ENCODE peak calls at places on chromosomes 5 and 9, in seven cellular contexts. One of them, this sample, is unnamed.

GRCh38 chr5:74556631-74557595 is 83.6 kb downstream of the ENC1 start:
- DNase-seq in ovary: no peak
- DNase-seq in mammary epithelial cell: peak
- DNase-seq in mucosa of descending colon: no peak
- DNase-seq in psoas muscle: no peak
- DNase-seq in left lung: no peak
- DNase-seq in BJ: no peak
- DNase-seq in this sample: no peak

GRCh38 chr5:154221371-154221896 is 30.9 kb downstream of the GALNT10 start:
- DNase-seq in ovary: no peak
- DNase-seq in mammary epithelial cell: peak
- DNase-seq in mucosa of descending colon: no peak
- DNase-seq in psoas muscle: no peak
- DNase-seq in left lung: no peak
- DNase-seq in BJ: peak
- DNase-seq in this sample: peak

GRCh38 chr9:83749706-83750105 is 41.9 kb upstream of the UBQLN1 start:
- DNase-seq in ovary: no peak
- DNase-seq in mammary epithelial cell: no peak
- DNase-seq in mucosa of descending colon: no peak
- DNase-seq in psoas muscle: no peak
- DNase-seq in left lung: no peak
- DNase-seq in BJ: no peak
- DNase-seq in this sample: no peak

GRCh38 chr9:121744002-121744686 is 92.7 kb downstream of the DAB2IP start:
- DNase-seq in ovary: peak
- DNase-seq in mammary epithelial cell: peak
- DNase-seq in mucosa of descending colon: peak
- DNase-seq in psoas muscle: peak
- DNase-seq in left lung: no peak
- DNase-seq in BJ: no peak
- DNase-seq in this sample: no peak

GRCh38 chr5:170277953-170278352 is 19.6 kb downstream of the LCP2 start:
- DNase-seq in ovary: no peak
- DNase-seq in mammary epithelial cell: no peak
- DNase-seq in mucosa of descending colon: no peak
- DNase-seq in psoas muscle: no peak
- DNase-seq in left lung: no peak
- DNase-seq in BJ: no peak
- DNase-seq in this sample: no peak

GRCh38 chr5:134267366-134268018 is 41.6 kb upstream of the PPP2CA start:
- DNase-seq in ovary: no peak
- DNase-seq in mammary epithelial cell: no peak
- DNase-seq in mucosa of descending colon: no peak
- DNase-seq in psoas muscle: no peak
- DNase-seq in left lung: no peak
- DNase-seq in BJ: no peak
- DNase-seq in this sample: no peak

GRCh38 chr5:116484645-116485044 is 90.0 kb downstream of the SEMA6A start:
- DNase-seq in ovary: no peak
- DNase-seq in mammary epithelial cell: no peak
- DNase-seq in mucosa of descending colon: no peak
- DNase-seq in psoas muscle: no peak
- DNase-seq in left lung: no peak
- DNase-seq in BJ: no peak
- DNase-seq in this sample: no peak

GRCh38 chr5:72408602-72409001 is 88.4 kb downstream of the PTCD2 start:
- DNase-seq in ovary: no peak
- DNase-seq in mammary epithelial cell: no peak
- DNase-seq in mucosa of descending colon: no peak
- DNase-seq in psoas muscle: no peak
- DNase-seq in left lung: no peak
- DNase-seq in BJ: no peak
- DNase-seq in this sample: no peak

GRCh38 chr5:179732918-179733763 is 519 bp downstream of the MAML1 start:
- DNase-seq in ovary: peak
- DNase-seq in mammary epithelial cell: peak
- DNase-seq in mucosa of descending colon: peak
- DNase-seq in psoas muscle: peak
- DNase-seq in left lung: no peak
- DNase-seq in BJ: no peak
- DNase-seq in this sample: no peak

GRCh38 chr5:109350537-109351270 is 59.1 kb downstream of the PJA2 start:
- DNase-seq in ovary: no peak
- DNase-seq in mammary epithelial cell: no peak
- DNase-seq in mucosa of descending colon: no peak
- DNase-seq in psoas muscle: no peak
- DNase-seq in left lung: no peak
- DNase-seq in BJ: no peak
- DNase-seq in this sample: no peak

GRCh38 chr5:139377226-139377625 is 5.9 kb downstream of the SLC23A1 start:
- DNase-seq in ovary: peak
- DNase-seq in mammary epithelial cell: no peak
- DNase-seq in mucosa of descending colon: peak
- DNase-seq in psoas muscle: no peak
- DNase-seq in left lung: no peak
- DNase-seq in BJ: no peak
- DNase-seq in this sample: no peak

GRCh38 chr5:157718529-157718928 is 12.7 kb upstream of the THG1L start:
- DNase-seq in ovary: no peak
- DNase-seq in mammary epithelial cell: peak
- DNase-seq in mucosa of descending colon: peak
- DNase-seq in psoas muscle: no peak
- DNase-seq in left lung: no peak
- DNase-seq in BJ: peak
- DNase-seq in this sample: peak

GRCh38 chr5:103490340-103490739 is 72.2 kb downstream of the NUDT12 start:
- DNase-seq in ovary: no peak
- DNase-seq in mammary epithelial cell: no peak
- DNase-seq in mucosa of descending colon: no peak
- DNase-seq in psoas muscle: no peak
- DNase-seq in left lung: no peak
- DNase-seq in BJ: no peak
- DNase-seq in this sample: no peak

GRCh38 chr5:103487822-103488493 is 74.6 kb downstream of the NUDT12 start:
- DNase-seq in ovary: no peak
- DNase-seq in mammary epithelial cell: no peak
- DNase-seq in mucosa of descending colon: no peak
- DNase-seq in psoas muscle: no peak
- DNase-seq in left lung: no peak
- DNase-seq in BJ: no peak
- DNase-seq in this sample: no peak

GRCh38 chr5:103489293-103489692 is 73.3 kb downstream of the NUDT12 start:
- DNase-seq in ovary: no peak
- DNase-seq in mammary epithelial cell: no peak
- DNase-seq in mucosa of descending colon: no peak
- DNase-seq in psoas muscle: no peak
- DNase-seq in left lung: no peak
- DNase-seq in BJ: no peak
- DNase-seq in this sample: no peak

GRCh38 chr5:103487253-103487652 is 75.3 kb downstream of the NUDT12 start:
- DNase-seq in ovary: no peak
- DNase-seq in mammary epithelial cell: no peak
- DNase-seq in mucosa of descending colon: no peak
- DNase-seq in psoas muscle: no peak
- DNase-seq in left lung: no peak
- DNase-seq in BJ: peak
- DNase-seq in this sample: no peak
- TF ChIP-seq CTCF in ovary: no peak
- TF ChIP-seq CTCF in mammary epithelial cell: no peak
- TF ChIP-seq CTCF in mucosa of descending colon: no peak
- TF ChIP-seq CTCF in psoas muscle: no peak
- TF ChIP-seq CTCF in left lung: no peak
- TF ChIP-seq CTCF in BJ: peak
- TF ChIP-seq CTCF in this sample: no peak

GRCh38 chr9:136105398-136106135 is 10.5 kb upstream of the NACC2 start:
- DNase-seq in ovary: no peak
- DNase-seq in mammary epithelial cell: no peak
- DNase-seq in mucosa of descending colon: no peak
- DNase-seq in psoas muscle: peak
- DNase-seq in left lung: no peak
- DNase-seq in BJ: no peak
- DNase-seq in this sample: no peak
- H3K4me3 ChIP-seq in ovary: no peak
- H3K4me3 ChIP-seq in mammary epithelial cell: no peak
- H3K4me3 ChIP-seq in mucosa of descending colon: no peak
- H3K4me3 ChIP-seq in psoas muscle: no peak
- H3K4me3 ChIP-seq in left lung: no peak
- H3K4me3 ChIP-seq in BJ: no peak
- H3K4me3 ChIP-seq in this sample: no peak

GRCh38 chr5:53438486-53439472 is 41.6 kb upstream of the FST start:
- DNase-seq in ovary: no peak
- DNase-seq in mammary epithelial cell: peak
- DNase-seq in mucosa of descending colon: no peak
- DNase-seq in psoas muscle: no peak
- DNase-seq in left lung: no peak
- DNase-seq in BJ: peak
- DNase-seq in this sample: no peak
- TF ChIP-seq CTCF in ovary: no peak
- TF ChIP-seq CTCF in mammary epithelial cell: no peak
- TF ChIP-seq CTCF in mucosa of descending colon: no peak
- TF ChIP-seq CTCF in psoas muscle: no peak
- TF ChIP-seq CTCF in left lung: no peak
- TF ChIP-seq CTCF in BJ: no peak
- TF ChIP-seq CTCF in this sample: no peak

GRCh38 chr5:137442660-137443059 is 56.5 kb downstream of the SPOCK1 start:
- DNase-seq in ovary: no peak
- DNase-seq in mammary epithelial cell: no peak
- DNase-seq in mucosa of descending colon: no peak
- DNase-seq in psoas muscle: no peak
- DNase-seq in left lung: no peak
- DNase-seq in BJ: no peak
- DNase-seq in this sample: no peak
- H3K4me3 ChIP-seq in ovary: no peak
- H3K4me3 ChIP-seq in mammary epithelial cell: no peak
- H3K4me3 ChIP-seq in mucosa of descending colon: no peak
- H3K4me3 ChIP-seq in psoas muscle: no peak
- H3K4me3 ChIP-seq in left lung: no peak
- H3K4me3 ChIP-seq in BJ: no peak
- H3K4me3 ChIP-seq in this sample: no peak

DNA sequence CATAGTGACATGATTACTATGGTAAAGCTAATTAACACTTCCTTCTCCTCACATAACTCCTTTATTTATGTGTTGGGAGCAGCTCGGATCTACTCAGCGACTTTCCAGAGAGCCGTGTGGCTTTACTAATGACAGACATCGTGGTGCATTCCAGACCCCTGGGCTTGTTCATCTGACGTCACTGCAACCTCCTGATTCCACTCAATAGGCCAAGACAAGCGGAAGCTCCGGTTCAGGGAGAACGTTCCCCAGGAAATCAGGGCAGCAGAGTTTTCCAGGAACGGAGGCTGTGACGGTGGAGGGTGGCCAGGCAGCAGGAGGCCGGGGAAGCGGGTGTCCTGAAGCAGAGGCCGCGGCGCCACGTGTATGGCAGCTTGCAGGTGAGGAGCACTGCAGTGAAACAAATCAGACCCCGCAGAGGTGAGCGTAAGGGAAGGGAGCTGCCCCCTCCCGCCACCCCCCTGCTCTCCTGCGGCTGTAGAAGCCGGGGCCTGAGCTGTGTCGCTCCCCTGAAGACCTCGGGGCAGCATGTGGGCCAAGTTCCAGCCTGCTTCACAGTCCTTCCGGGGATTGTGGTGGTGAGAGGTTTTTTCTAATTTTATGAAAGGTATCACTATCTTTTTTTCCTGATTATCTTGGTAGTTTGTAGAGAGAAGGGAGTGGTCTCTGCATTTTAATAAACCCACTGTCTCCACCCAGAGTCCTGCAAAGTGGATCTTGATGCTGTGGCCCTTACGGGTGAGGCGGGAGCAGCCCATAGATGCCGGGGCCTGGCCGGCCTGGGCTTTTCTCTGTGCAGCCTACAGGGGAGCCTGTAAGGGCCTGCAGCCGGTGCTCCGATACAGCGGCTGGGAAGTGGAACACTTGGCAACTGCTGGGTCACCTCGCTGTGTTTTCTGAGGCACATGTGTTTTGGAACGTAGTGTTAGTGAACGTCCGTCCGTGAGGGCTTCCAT is 220.4 kb upstream of the IRX4 start:
- DNase-seq in ovary: no peak
- DNase-seq in mammary epithelial cell: no peak
- DNase-seq in mucosa of descending colon: no peak
- DNase-seq in psoas muscle: no peak
- DNase-seq in left lung: no peak
- DNase-seq in BJ: no peak
- DNase-seq in this sample: no peak
- TF ChIP-seq CTCF in ovary: no peak
- TF ChIP-seq CTCF in mammary epithelial cell: no peak
- TF ChIP-seq CTCF in mucosa of descending colon: no peak
- TF ChIP-seq CTCF in psoas muscle: no peak
- TF ChIP-seq CTCF in left lung: no peak
- TF ChIP-seq CTCF in BJ: no peak
- TF ChIP-seq CTCF in this sample: no peak

GRCh38 chr5:132369471-132370240 is at the start of gene SLC22A5:
- DNase-seq in ovary: peak
- DNase-seq in mammary epithelial cell: peak
- DNase-seq in mucosa of descending colon: peak
- DNase-seq in psoas muscle: peak
- DNase-seq in left lung: peak
- DNase-seq in BJ: no peak
- DNase-seq in this sample: no peak

GRCh38 chr5:132372542-132372941 is 3.0 kb downstream of the SLC22A5 start:
- DNase-seq in ovary: no peak
- DNase-seq in mammary epithelial cell: no peak
- DNase-seq in mucosa of descending colon: no peak
- DNase-seq in psoas muscle: no peak
- DNase-seq in left lung: no peak
- DNase-seq in BJ: no peak
- DNase-seq in this sample: no peak

GRCh38 chr5:132370241-132370820 is 821 bp downstream of the SLC22A5 start:
- DNase-seq in ovary: peak
- DNase-seq in mammary epithelial cell: no peak
- DNase-seq in mucosa of descending colon: peak
- DNase-seq in psoas muscle: peak
- DNase-seq in left lung: no peak
- DNase-seq in BJ: no peak
- DNase-seq in this sample: no peak

GRCh38 chr5:132372122-132372521 is 2.6 kb downstream of the SLC22A5 start:
- DNase-seq in ovary: no peak
- DNase-seq in mammary epithelial cell: no peak
- DNase-seq in mucosa of descending colon: no peak
- DNase-seq in psoas muscle: no peak
- DNase-seq in left lung: no peak
- DNase-seq in BJ: no peak
- DNase-seq in this sample: no peak

GRCh38 chr5:132371603-132371994 is 2.1 kb downstream of the SLC22A5 start:
- DNase-seq in ovary: no peak
- DNase-seq in mammary epithelial cell: no peak
- DNase-seq in mucosa of descending colon: no peak
- DNase-seq in psoas muscle: no peak
- DNase-seq in left lung: no peak
- DNase-seq in BJ: no peak
- DNase-seq in this sample: no peak
- H3K4me3 ChIP-seq in ovary: no peak
- H3K4me3 ChIP-seq in mammary epithelial cell: no peak
- H3K4me3 ChIP-seq in mucosa of descending colon: no peak
- H3K4me3 ChIP-seq in psoas muscle: peak
- H3K4me3 ChIP-seq in left lung: no peak
- H3K4me3 ChIP-seq in BJ: no peak
- H3K4me3 ChIP-seq in this sample: no peak